ENCODE peak calls at places on chromosome 17, in seven cellular contexts. F is ascending aorta, W is WTC11, K is upper lobe of right lung, O is mesothelial cell of epicardium, V is A549, N is endodermal cell. A is an unnamed sample.

GRCh38 chr17:27906623-27907022 is 13.5 kb upstream of the LYRM9 start:
- DNase-seq in F (no peak), N (no peak), K (no peak), O (no peak), W (no peak), V (no peak), A (no peak)

GRCh38 chr17:74213897-74214386 is 571 bp downstream of the TTYH2 start:
- DNase-seq in N (peak), W (no peak), F (peak), K (no peak), O (peak), V (no peak), A (no peak)

GRCh38 chr17:46964315-46965265 is 14.5 kb downstream of the RPRML start:
- DNase-seq in K (peak), F (no peak), V (no peak), W (peak), N (peak), O (no peak), A (peak)

GRCh38 chr17:75459590-75460267 is 3.3 kb downstream of the TMEM94 start:
- DNase-seq in W (no peak), V (no peak), F (no peak), N (no peak), K (no peak), O (no peak), A (no peak)

GRCh38 chr17:59366040-59366757 is 34.7 kb downstream of the YPEL2 start:
- DNase-seq in K (no peak), F (no peak), V (no peak), N (peak), W (peak), O (no peak), A (no peak)

GRCh38 chr17:20300399-20301037 is 166.8 kb downstream of the LGALS9B start:
- DNase-seq in V (no peak), F (peak), O (no peak), K (no peak), N (peak), W (no peak), A (no peak)

GRCh38 chr17:59165933-59166342 is 10.4 kb downstream of the PRR11 start:
- DNase-seq in K (no peak), W (peak), O (no peak), N (peak), F (no peak), V (peak), A (peak)

GRCh38 chr17:47802341-47803022 is 19.1 kb downstream of the OSBPL7 start:
- DNase-seq in K (no peak), N (peak), F (no peak), V (peak), W (peak), O (no peak), A (peak)

GRCh38 chr17:11292491-11292890 is 51.5 kb downstream of the SHISA6 start:
- DNase-seq in V (no peak), F (no peak), W (no peak), K (no peak), O (no peak), N (no peak), A (no peak)

GRCh38 chr17:79942591-79943353 is 92.9 kb downstream of the TBC1D16 start:
- DNase-seq in W (peak), K (peak), F (peak), O (no peak), N (peak), V (no peak), A (no peak)

GRCh38 chr17:41415833-41416335 is 8.5 kb downstream of the KRT37 start:
- DNase-seq in K (no peak), O (no peak), N (no peak), W (no peak), F (no peak), V (no peak), A (no peak)

GRCh38 chr17:40548491-40548981 is 16.7 kb downstream of the CCR7 start:
- DNase-seq in K (no peak), O (peak), N (peak), V (no peak), F (peak), W (no peak), A (no peak)

GRCh38 chr17:4617090-4617489 is 24.4 kb downstream of the ALOX15 start:
- DNase-seq in K (no peak), F (no peak), W (no peak), O (no peak), V (no peak), N (peak), A (no peak)

GRCh38 chr17:80883831-80884735 is 107.6 kb upstream of the CHMP6 start:
- DNase-seq in N (no peak), F (no peak), K (no peak), O (no peak), V (no peak), W (no peak), A (no peak)

GRCh38 chr17:50292465-50292864 is 18.2 kb downstream of the TMEM92 start:
- DNase-seq in F (no peak), N (no peak), K (no peak), O (no peak), W (no peak), V (no peak), A (no peak)

GRCh38 chr17:30380106-30380420 is 1.3 kb downstream of the CPD start:
- DNase-seq in N (no peak), W (no peak), F (no peak), V (no peak), K (no peak), O (no peak), A (no peak)

GRCh38 chr17:2989855-2990254 is 73.6 kb downstream of the OR1D5 start:
- DNase-seq in N (no peak), O (no peak), W (no peak), V (no peak), F (no peak), K (no peak), A (no peak)
- TF ChIP-seq CTCF in N (no peak), O (no peak), W (no peak), V (no peak), F (no peak), K (no peak), A (no peak)

GRCh38 chr17:31389673-31390381 is 1.6 kb upstream of the RAB11FIP4 start:
- DNase-seq in W (no peak), V (no peak), F (no peak), O (no peak), N (peak), K (no peak), A (no peak)
- TF ChIP-seq CTCF in W (no peak), V (no peak), F (no peak), O (peak), N (peak), K (no peak), A (peak)

GRCh38 chr17:15971108-15971507 is 26.2 kb downstream of the ADORA2B start:
- DNase-seq in F (no peak), V (no peak), N (peak), O (no peak), K (no peak), W (no peak), A (no peak)

GRCh38 chr17:15972497-15972951 is 27.0 kb downstream of the ZSWIM7 start:
- DNase-seq in V (no peak), O (no peak), N (no peak), W (no peak), K (no peak), F (no peak), A (no peak)

GRCh38 chr17:15973834-15974233 is 25.7 kb downstream of the ZSWIM7 start:
- DNase-seq in O (no peak), N (no peak), W (no peak), F (no peak), K (no peak), V (no peak), A (no peak)

GRCh38 chr17:15971882-15972281 is 27.0 kb downstream of the ADORA2B start:
- DNase-seq in F (no peak), O (no peak), N (no peak), V (no peak), W (no peak), K (no peak), A (no peak)

DNA sequence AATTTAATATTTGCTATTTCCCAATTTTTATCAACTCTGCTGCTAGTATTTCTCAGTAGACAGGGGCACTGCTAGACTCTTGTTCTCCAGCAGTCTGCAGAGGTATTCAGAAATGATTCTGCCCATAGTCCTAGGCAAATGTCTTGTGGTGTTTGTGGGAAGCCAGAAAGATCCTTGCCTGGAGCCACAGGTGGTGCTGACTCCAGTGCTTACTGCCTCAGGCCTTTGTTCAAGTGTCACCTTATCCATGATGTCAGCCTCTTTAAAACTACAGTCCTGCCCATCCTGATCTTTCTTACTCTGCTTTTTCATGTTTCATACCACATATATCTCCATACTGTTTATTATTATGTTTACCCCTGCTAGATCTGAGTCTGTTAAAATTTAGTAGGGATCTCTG is 26.5 kb downstream of the ZSWIM7 start:
- DNase-seq in V (no peak), O (no peak), N (no peak), K (no peak), W (no peak), F (no peak), A (no peak)
- TF ChIP-seq CTCF in V (no peak), O (no peak), N (no peak), K (no peak), W (no peak), F (no peak), A (no peak)

DNA sequence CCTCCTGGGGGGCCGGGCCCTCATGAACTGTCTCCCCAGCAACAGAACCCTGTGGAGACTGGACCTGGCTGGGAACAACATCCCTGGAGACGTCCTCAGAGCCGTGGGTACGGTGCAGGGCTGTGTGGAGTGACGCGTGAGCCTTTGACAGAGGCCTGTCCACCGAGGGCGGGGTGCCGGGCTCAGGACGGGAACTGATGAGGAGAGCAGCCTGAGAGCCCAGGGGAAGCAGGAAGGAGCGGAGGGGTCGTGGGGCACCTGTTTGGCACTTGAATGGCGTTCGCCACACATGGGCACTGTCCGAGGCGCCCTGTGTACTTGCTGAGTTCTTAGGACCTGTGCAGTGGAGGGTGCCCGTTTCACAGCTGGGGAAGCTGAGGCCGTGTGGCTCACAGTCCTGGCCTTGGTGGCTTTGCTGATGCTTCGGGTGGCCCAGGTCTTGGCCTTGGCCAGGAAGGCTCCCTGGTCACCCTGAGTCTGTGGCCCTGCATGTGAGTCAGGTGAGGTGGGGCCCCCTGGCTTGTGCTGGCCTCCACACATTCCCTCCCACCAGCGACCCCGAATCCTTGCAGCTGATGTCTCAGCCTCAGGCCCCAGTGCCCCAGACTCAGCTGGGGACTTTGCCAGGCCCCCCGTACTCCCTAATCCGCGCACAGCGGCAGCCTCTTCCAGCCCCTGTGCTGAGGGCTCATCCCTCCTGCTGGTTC is 2.4 kb downstream of the LRRC45 start:
- DNase-seq in V (no peak), K (no peak), W (no peak), O (no peak), F (no peak), N (no peak), A (no peak)
- TF ChIP-seq CTCF in V (no peak), K (no peak), W (no peak), O (no peak), F (no peak), N (no peak), A (no peak)

A was measured in endothelial cell.